ENCODE peak calls at places on chromosomes 13 and 19, in four cellular contexts. D, O, Z and P are unnamed samples.

GRCh38 chr13:99289674-99290337 is 17.4 kb downstream of the GPR183 start:
- DNase-seq in O (no peak), Z (no peak), D (no peak), P (no peak)

GRCh38 chr13:72023895-72024294 is 156.9 kb upstream of the DACH1 start:
- DNase-seq in O (no peak), Z (no peak), D (no peak), P (no peak)

GRCh38 chr13:99386911-99387788 is 80.0 kb upstream of the GPR183 start:
- DNase-seq in O (peak), D (peak), Z (no peak), P (peak)

GRCh38 chr13:98576963-98577822 is at the start of gene STK24:
- DNase-seq in O (peak), D (peak), Z (no peak), P (peak)

GRCh38 chr13:110815471-110816204 is 99.2 kb downstream of the ANKRD10 start:
- DNase-seq in O (no peak), D (no peak), Z (peak), P (no peak)

GRCh38 chr13:28499579-28499978 is 4.7 kb upstream of the FLT1 start:
- DNase-seq in O (no peak), Z (no peak), D (no peak), P (no peak)

GRCh38 chr13:51781246-51782022 is 22.5 kb downstream of the DHRS12 start:
- DNase-seq in Z (no peak), O (peak), D (peak), P (no peak)

GRCh38 chr13:52788011-52788410 is 48.4 kb upstream of the CNMD start:
- DNase-seq in O (no peak), D (no peak), Z (no peak), P (no peak)

GRCh38 chr19:17889609-17890214 is 18.0 kb downstream of the SLC5A5 start:
- DNase-seq in O (no peak), D (peak), Z (no peak), P (no peak)

GRCh38 chr19:42129399-42130253 is 2.6 kb downstream of the POU2F2 start:
- DNase-seq in Z (no peak), D (peak), O (peak), P (peak)

GRCh38 chr19:2246801-2247361 is 2.2 kb upstream of the AMH start:
- DNase-seq in O (peak), D (peak), Z (no peak), P (no peak)

DNA sequence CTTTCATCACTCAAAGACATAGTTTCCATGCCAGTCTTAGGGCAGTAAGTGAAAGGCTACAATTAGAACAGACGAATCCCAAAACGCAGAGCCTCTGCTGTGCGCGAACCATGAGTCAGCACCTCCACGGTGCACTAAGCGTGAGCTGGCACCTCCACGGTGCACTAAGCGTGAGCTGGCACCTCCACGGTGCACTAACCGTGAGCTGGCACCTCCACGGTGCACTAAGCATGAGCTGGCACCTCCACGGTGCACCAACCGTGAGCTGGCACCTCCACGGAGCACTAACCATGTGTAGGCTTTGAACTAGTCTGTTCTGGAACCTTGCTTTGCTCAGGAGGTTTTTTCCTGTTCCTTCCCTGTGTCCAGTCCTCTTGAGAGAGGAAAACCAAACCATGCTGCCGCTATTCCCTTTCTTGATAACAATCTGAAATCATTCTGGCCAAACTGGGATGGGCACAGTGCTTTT is 120.6 kb downstream of the IRS2 start:
- DNase-seq in D (no peak), Z (no peak), O (no peak), P (no peak)
- H3K4me3 ChIP-seq in D (no peak), Z (no peak), O (no peak), P (no peak)

GRCh38 chr13:49869514-49869913 is 66.6 kb downstream of the SPRYD7 start:
- DNase-seq in Z (no peak), D (peak), O (peak), P (no peak)
- TF ChIP-seq CTCF in Z (no peak), D (peak), O (peak), P (no peak)

DNA sequence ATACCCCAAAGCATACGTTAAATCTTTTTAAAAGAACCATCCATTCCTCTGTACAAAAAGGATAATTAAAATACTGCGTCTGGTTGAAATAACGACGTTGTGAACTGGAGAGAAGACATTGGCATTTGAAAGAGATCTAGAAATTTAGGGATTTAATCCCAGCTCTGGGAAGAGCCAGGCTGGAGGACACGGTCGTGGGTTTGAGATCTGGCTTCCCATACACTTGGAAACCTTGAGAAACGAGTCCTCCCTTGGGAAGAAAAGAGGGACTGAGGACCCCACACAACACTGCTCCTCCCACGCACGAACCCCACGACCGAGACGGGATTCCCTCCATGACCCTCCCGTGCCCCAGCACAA is 625 bp downstream of the ZNF709 start:
- DNase-seq in D (peak), O (no peak), Z (no peak), P (no peak)
- H3K4me3 ChIP-seq in D (peak), O (peak), Z (peak), P (peak)

GRCh38 chr19:38977445-38978314 is 2.1 kb upstream of the FBXO17 start:
- DNase-seq in Z (no peak), O (no peak), D (no peak), P (no peak)

GRCh38 chr19:38985262-38985661 is 9.7 kb upstream of the FBXO17 start:
- DNase-seq in O (no peak), D (no peak), Z (no peak), P (no peak)

GRCh38 chr19:38978315-38978689 is 2.8 kb upstream of the FBXO17 start:
- DNase-seq in D (no peak), Z (no peak), O (no peak), P (no peak)

GRCh38 chr19:38979867-38980266 is 4.3 kb upstream of the FBXO17 start:
- DNase-seq in O (no peak), D (no peak), Z (no peak), P (no peak)

GRCh38 chr19:38980583-38981374 is 5.2 kb upstream of the FBXO17 start:
- DNase-seq in Z (no peak), D (no peak), O (no peak), P (no peak)
- TF ChIP-seq CTCF in Z (no peak), D (no peak), O (no peak), P (no peak)